ENCODE peak calls at places on chromosomes 1 and 21, in four cellular contexts. One of them, this sample, is unnamed.

GRCh38 chr21:26840912-26841311 is 4.3 kb downstream of the ADAMTS1 start:
- DNase-seq in lower lobe of right lung: no peak
- DNase-seq in right cardiac atrium: peak
- DNase-seq in NCI-H1105: no peak
- DNase-seq in this sample: no peak

GRCh38 chr1:35080171-35080854 is 1.1 kb downstream of the ZMYM1 start:
- DNase-seq in lower lobe of right lung: no peak
- DNase-seq in right cardiac atrium: no peak
- DNase-seq in NCI-H1105: no peak
- DNase-seq in this sample: no peak

GRCh38 chr1:242211254-242212022 is 212.5 kb upstream of the MAP1LC3C start:
- DNase-seq in lower lobe of right lung: no peak
- DNase-seq in right cardiac atrium: no peak
- DNase-seq in NCI-H1105: no peak
- DNase-seq in this sample: no peak

GRCh38 chr1:228396770-228397453 is 9.7 kb downstream of the TRIM11 start:
- DNase-seq in lower lobe of right lung: peak
- DNase-seq in right cardiac atrium: no peak
- DNase-seq in NCI-H1105: no peak
- DNase-seq in this sample: no peak

GRCh38 chr1:27575861-27576331 is 28.0 kb downstream of the AHDC1 start:
- DNase-seq in lower lobe of right lung: peak
- DNase-seq in right cardiac atrium: peak
- DNase-seq in NCI-H1105: no peak
- DNase-seq in this sample: no peak

GRCh38 chr1:43275826-43276620 is 6.2 kb downstream of the TMEM125 start:
- DNase-seq in lower lobe of right lung: peak
- DNase-seq in right cardiac atrium: peak
- DNase-seq in NCI-H1105: no peak
- DNase-seq in this sample: no peak

GRCh38 chr1:16677552-16678423 is 11.0 kb upstream of the RNU1-3 start:
- DNase-seq in lower lobe of right lung: peak
- DNase-seq in right cardiac atrium: peak
- DNase-seq in NCI-H1105: peak
- DNase-seq in this sample: peak

GRCh38 chr1:206568256-206568655 is 44.0 kb downstream of the EIF2D start:
- DNase-seq in lower lobe of right lung: peak
- DNase-seq in right cardiac atrium: no peak
- DNase-seq in NCI-H1105: no peak
- DNase-seq in this sample: peak

GRCh38 chr1:10943991-10944730 is 68.3 kb upstream of the TARDBP start:
- DNase-seq in lower lobe of right lung: peak
- DNase-seq in right cardiac atrium: no peak
- DNase-seq in NCI-H1105: peak
- DNase-seq in this sample: no peak

GRCh38 chr1:165080253-165080896 is 276.1 kb downstream of the LMX1A start:
- DNase-seq in lower lobe of right lung: no peak
- DNase-seq in right cardiac atrium: no peak
- DNase-seq in NCI-H1105: no peak
- DNase-seq in this sample: no peak

GRCh38 chr1:100793661-100794060 is 74.1 kb downstream of the VCAM1 start:
- DNase-seq in lower lobe of right lung: no peak
- DNase-seq in right cardiac atrium: no peak
- DNase-seq in NCI-H1105: no peak
- DNase-seq in this sample: no peak

GRCh38 chr1:67723620-67724019 is 38.6 kb downstream of the GADD45A start:
- DNase-seq in lower lobe of right lung: no peak
- DNase-seq in right cardiac atrium: no peak
- DNase-seq in NCI-H1105: no peak
- DNase-seq in this sample: peak

GRCh38 chr1:63888984-63889383 is 115.2 kb downstream of the ROR1 start:
- DNase-seq in lower lobe of right lung: no peak
- DNase-seq in right cardiac atrium: no peak
- DNase-seq in NCI-H1105: no peak
- DNase-seq in this sample: no peak

This sample was measured in activated CD8-positive, alpha-beta T cell treated with anti-CD3 and anti-CD28 coated beads for 36 hours.